ENCODE peak calls at places on chromosomes 2 and 18, in four cellular contexts. J is NAMALWA, D is adrenal gland, Z is HS-27A. W is an unnamed sample.
A peak's percentile ranks its signal among the peaks of the same experiment; 100 is the strongest.

GRCh38 chr2:4214444-4215295 is 511.3 kb downstream of the DCDC2C start:
- DNase-seq in J (peak; percentile 16), D (no peak), Z (no peak), W (no peak)

GRCh38 chr18:59060540-59060939 is 79.1 kb upstream of the SEC11C start:
- DNase-seq in J (no peak), D (no peak), Z (no peak), W (no peak)

GRCh38 chr2:85862426-85862825 is 26.4 kb downstream of the ST3GAL5 start:
- DNase-seq in J (no peak), D (no peak), Z (no peak), W (no peak)

GRCh38 chr18:50662177-50662576 is 102.3 kb downstream of the MAPK4 start:
- DNase-seq in J (peak; percentile 81), D (no peak), Z (no peak), W (peak; percentile 52)

GRCh38 chr2:37085731-37086147 is 1.4 kb downstream of the GPATCH11 start:
- DNase-seq in J (no peak), D (no peak), Z (peak; percentile 23), W (no peak)

GRCh38 chr2:240878341-240878936 is 9.8 kb downstream of the AGXT start:
- DNase-seq in J (no peak), D (no peak), Z (no peak), W (no peak)

GRCh38 chr2:234135750-234136221 is 85.3 kb downstream of the SPP2 start:
- DNase-seq in J (peak; percentile 52), D (peak; percentile 73), Z (no peak), W (peak; percentile 25)

GRCh38 chr2:149278146-149278878 is 52.1 kb upstream of the LYPD6 start:
- DNase-seq in J (no peak), D (no peak), Z (no peak), W (no peak)

W was measured in Kasumi-1.